ENCODE peak calls at places on chromosomes 1 and 21, in six cellular contexts. S is ACHN; F is nucleus accumbens; K is left lung; A is stimulated activated CD4-positive, alpha-beta T cell treated with anti-CD3 and anti-CD28 coated beads, Interleukin-2, amount 100 ng/mL, for 4 hours; V is KBM-7. Z is an unnamed sample.

GRCh38 chr1:110230381-110231199 is 20.5 kb downstream of the KCNC4 start:
- DNase-seq in K (no peak), F (no peak), V (no peak), A (no peak), S (no peak), Z (no peak)

GRCh38 chr1:51048670-51049069 is 53.4 kb upstream of the C1orf185 start:
- DNase-seq in S (no peak), F (no peak), V (no peak), K (no peak), A (no peak), Z (no peak)

GRCh38 chr21:43956667-43957030 is 55.5 kb upstream of the TRAPPC10 start:
- DNase-seq in V (no peak), F (no peak), S (no peak), K (peak), A (no peak), Z (no peak)

GRCh38 chr21:41507521-41508414 is at the start of gene TMPRSS2:
- DNase-seq in F (no peak), K (peak), V (no peak), A (no peak), S (no peak), Z (no peak)

GRCh38 chr1:28266920-28267322 is 7.6 kb downstream of the SESN2 start:
- DNase-seq in A (no peak), K (no peak), F (no peak), V (no peak), S (no peak), Z (no peak)

GRCh38 chr21:45110873-45111624 is 36.7 kb downstream of the ADARB1 start:
- DNase-seq in F (no peak), S (no peak), A (no peak), V (no peak), K (no peak), Z (no peak)

GRCh38 chr1:152506899-152507498 is 3.6 kb upstream of the LCE5A start:
- DNase-seq in K (no peak), V (no peak), F (no peak), S (no peak), A (no peak), Z (no peak)

GRCh38 chr21:29501451-29501850 is 202.7 kb downstream of the BACH1 start:
- DNase-seq in K (no peak), S (no peak), A (no peak), V (no peak), F (no peak), Z (no peak)

GRCh38 chr1:59057211-59057694 is 239.6 kb upstream of the FGGY start:
- DNase-seq in K (peak), A (no peak), S (no peak), F (no peak), V (no peak), Z (no peak)

GRCh38 chr1:180586671-180587155 is 27.9 kb downstream of the OVAAL start:
- DNase-seq in F (no peak), K (no peak), V (peak), S (peak), A (no peak), Z (no peak)

GRCh38 chr1:25055045-25055780 is 125.1 kb upstream of the RUNX3 start:
- DNase-seq in V (no peak), S (no peak), A (no peak), F (no peak), K (no peak), Z (no peak)

GRCh38 chr1:198523183-198523942 is 17.1 kb downstream of the ATP6V1G3 start:
- DNase-seq in K (no peak), S (peak), F (no peak), A (peak), V (no peak), Z (no peak)

Z was measured in head of caudate nucleus.